ENCODE peak calls at places on chromosomes 1 and 21, in eight cellular contexts. L is A549; Y is hepatocyte; K is IMR-90; Z is brain microvascular endothelial cell; I is kidney; F is cardiac fibroblast; W is CD4-positive, alpha-beta memory T cell. T is an unnamed sample.

GRCh38 chr1:65670518-65670917 is 122.2 kb upstream of the PDE4B start:
- DNase-seq in I (no peak), Y (no peak), L (no peak), Z (no peak), W (no peak), K (no peak), F (no peak), T (no peak)

GRCh38 chr21:34128124-34128523 is 54.7 kb downstream of the MRPS6 start:
- DNase-seq in L (no peak), Z (no peak), F (no peak), K (no peak), Y (no peak), I (no peak), W (no peak), T (peak)

GRCh38 chr1:226135059-226135651 is 51.4 kb downstream of the ACBD3 start:
- DNase-seq in I (no peak), L (no peak), W (no peak), F (peak), Y (peak), Z (no peak), K (no peak), T (no peak)

GRCh38 chr1:10107985-10108663 is 75.4 kb downstream of the UBE4B start:
- DNase-seq in W (no peak), I (no peak), L (peak), K (peak), F (peak), Z (peak), Y (peak), T (no peak)

GRCh38 chr1:14372526-14372925 is 226.0 kb upstream of the KAZN start:
- DNase-seq in Z (no peak), W (no peak), Y (no peak), I (no peak), F (no peak), L (no peak), K (no peak), T (no peak)

GRCh38 chr1:24694380-24694843 is 50.8 kb upstream of the CLIC4 start:
- DNase-seq in W (no peak), I (no peak), K (peak), Y (peak), Z (no peak), L (no peak), F (no peak), T (no peak)

GRCh38 chr1:234691567-234691966 is 81.6 kb upstream of the IRF2BP2 start:
- DNase-seq in K (peak), Z (peak), I (no peak), Y (no peak), W (peak), F (peak), L (peak), T (no peak)

GRCh38 chr1:230262867-230263572 is 163.1 kb downstream of the PGBD5 start:
- DNase-seq in K (no peak), Z (no peak), L (no peak), I (no peak), W (no peak), Y (no peak), F (no peak), T (no peak)

GRCh38 chr1:44705938-44706337 is 25.0 kb downstream of the RNU5D-1 start:
- DNase-seq in I (peak), F (no peak), Y (no peak), W (no peak), L (no peak), Z (no peak), K (no peak), T (no peak)

GRCh38 chr1:156245451-156246232 is 2.2 kb downstream of the PAQR6 start:
- DNase-seq in Y (peak), K (no peak), F (no peak), L (no peak), Z (no peak), W (peak), I (peak), T (no peak)

GRCh38 chr1:153705484-153705883 is 22.4 kb upstream of the INTS3 start:
- DNase-seq in I (no peak), Z (no peak), Y (no peak), L (no peak), F (no peak), K (no peak), W (no peak), T (no peak)

GRCh38 chr1:32871364-32872188 is 864 bp upstream of the FNDC5 start:
- DNase-seq in K (no peak), Z (no peak), I (no peak), Y (no peak), F (peak), L (no peak), W (no peak), T (no peak)

GRCh38 chr1:234488054-234488953 is 9.3 kb upstream of the TARBP1 start:
- DNase-seq in L (no peak), Y (no peak), Z (no peak), I (no peak), K (no peak), F (no peak), W (no peak), T (no peak)

GRCh38 chr1:85581802-85582686 is 1.5 kb downstream of the CCN1 start:
- DNase-seq in W (no peak), K (peak), Z (peak), Y (peak), I (peak), F (peak), L (peak), T (peak)

GRCh38 chr1:59750612-59751395 is 63.9 kb upstream of the HOOK1 start:
- DNase-seq in W (no peak), K (peak), L (peak), Z (peak), I (no peak), F (peak), Y (peak), T (peak)

GRCh38 chr1:159141584-159142518 is 29.6 kb upstream of the CADM3 start:
- DNase-seq in Y (no peak), F (peak), I (no peak), W (no peak), K (peak), Z (peak), L (peak), T (peak)

GRCh38 chr1:164875518-164875917 is 316.5 kb downstream of the PBX1 start:
- DNase-seq in Y (no peak), K (no peak), Z (no peak), I (no peak), W (no peak), F (no peak), L (no peak), T (no peak)

GRCh38 chr21:33325222-33326067 is 675 bp downstream of the IFNAR1 start:
- DNase-seq in W (peak), K (peak), Z (peak), Y (peak), F (peak), I (peak), L (peak), T (peak)

GRCh38 chr1:221279146-221279545 is 399.9 kb downstream of the HLX start:
- DNase-seq in Z (no peak), K (peak), L (no peak), I (no peak), W (no peak), Y (no peak), F (peak), T (no peak)

GRCh38 chr1:72690871-72691270 is 408.5 kb upstream of the NEGR1 start:
- DNase-seq in L (no peak), I (no peak), Y (no peak), F (peak), K (no peak), Z (no peak), W (no peak), T (no peak)

GRCh38 chr1:6099787-6100765 is 54.4 kb downstream of the KCNAB2 start:
- DNase-seq in Z (no peak), F (no peak), W (no peak), L (peak), Y (no peak), I (peak), K (no peak), T (no peak)

GRCh38 chr1:48228156-48228555 is 5.6 kb downstream of the SLC5A9 start:
- DNase-seq in W (no peak), L (peak), I (no peak), F (no peak), K (no peak), Z (no peak), Y (peak), T (no peak)

GRCh38 chr21:44046734-44047133 is 34.6 kb downstream of the TRAPPC10 start:
- DNase-seq in L (no peak), W (no peak), I (no peak), F (no peak), K (no peak), Z (no peak), Y (no peak), T (no peak)

GRCh38 chr1:5597991-5598823 is 394.0 kb downstream of the NPHP4 start:
- DNase-seq in F (no peak), K (no peak), W (no peak), I (no peak), Z (no peak), Y (peak), L (peak), T (no peak)

GRCh38 chr1:202618387-202619022 is 91.7 kb downstream of the SYT2 start:
- DNase-seq in Z (peak), K (peak), F (peak), Y (no peak), W (no peak), L (no peak), I (no peak), T (peak)

GRCh38 chr1:200410566-200410878 is 686 bp upstream of the ZNF281 start:
- DNase-seq in Y (peak), I (no peak), Z (no peak), L (no peak), W (peak), F (no peak), K (no peak), T (no peak)

GRCh38 chr1:182962554-182963115 is 9.7 kb upstream of the SHCBP1L start:
- DNase-seq in K (peak), I (peak), Z (peak), F (peak), Y (peak), W (no peak), L (peak), T (peak)
- H3K4me3 ChIP-seq in K (peak), I (peak), Z (peak), F (peak), Y (no peak), W (no peak), L (peak), T (peak)

DNA sequence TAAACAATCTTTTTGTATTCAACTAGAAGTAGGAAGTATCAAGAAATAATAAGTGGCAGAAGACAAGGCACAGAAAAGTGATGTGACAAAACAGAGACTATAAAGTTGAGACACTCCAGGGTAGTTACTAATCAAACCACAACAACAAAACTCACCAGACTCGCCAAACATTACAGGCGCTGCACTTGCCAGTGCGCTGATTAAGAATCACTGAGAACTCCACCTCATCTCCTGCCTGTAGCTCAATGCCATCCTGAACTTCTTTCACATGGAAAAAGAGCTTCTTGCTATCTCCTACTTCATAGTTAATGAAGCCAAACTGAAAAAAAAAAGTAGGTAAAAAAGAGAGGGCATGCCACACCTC is 2.8 kb upstream of the NRAS start:
- DNase-seq in Y (no peak), K (no peak), I (no peak), F (peak), Z (peak), W (no peak), L (no peak), T (no peak)
- H3K4me3 ChIP-seq in Y (no peak), K (no peak), I (no peak), F (no peak), Z (no peak), W (no peak), L (no peak), T (no peak)

GRCh38 chr1:79899914-79900313 is 893.4 kb upstream of the ADGRL4 start:
- DNase-seq in K (peak), Y (no peak), W (no peak), L (no peak), F (peak), Z (peak), I (no peak), T (peak)

GRCh38 chr1:79896136-79896535 is 889.6 kb upstream of the ADGRL4 start:
- DNase-seq in L (no peak), K (no peak), F (no peak), W (no peak), I (no peak), Z (no peak), Y (no peak), T (no peak)

GRCh38 chr1:79895573-79895972 is 889.0 kb upstream of the ADGRL4 start:
- DNase-seq in K (no peak), L (no peak), I (no peak), F (no peak), W (no peak), Y (no peak), Z (no peak), T (no peak)
- H3K4me3 ChIP-seq in K (no peak), L (no peak), I (no peak), F (no peak), W (no peak), Y (no peak), Z (no peak), T (no peak)

GRCh38 chr1:209431402-209431801 is 152.1 kb upstream of the CAMK1G start:
- DNase-seq in I (no peak), Z (no peak), W (no peak), F (no peak), K (no peak), Y (no peak), L (no peak), T (no peak)
- H3K4me3 ChIP-seq in I (no peak), Z (no peak), W (no peak), F (no peak), K (no peak), Y (no peak), L (no peak), T (no peak)

GRCh38 chr1:237471377-237471776 is 419.3 kb downstream of the ZP4 start:
- DNase-seq in F (no peak), Y (no peak), Z (no peak), L (no peak), I (no peak), W (no peak), K (no peak), T (no peak)
- H3K4me3 ChIP-seq in F (no peak), Y (no peak), Z (no peak), L (no peak), I (no peak), W (no peak), K (no peak), T (no peak)

DNA sequence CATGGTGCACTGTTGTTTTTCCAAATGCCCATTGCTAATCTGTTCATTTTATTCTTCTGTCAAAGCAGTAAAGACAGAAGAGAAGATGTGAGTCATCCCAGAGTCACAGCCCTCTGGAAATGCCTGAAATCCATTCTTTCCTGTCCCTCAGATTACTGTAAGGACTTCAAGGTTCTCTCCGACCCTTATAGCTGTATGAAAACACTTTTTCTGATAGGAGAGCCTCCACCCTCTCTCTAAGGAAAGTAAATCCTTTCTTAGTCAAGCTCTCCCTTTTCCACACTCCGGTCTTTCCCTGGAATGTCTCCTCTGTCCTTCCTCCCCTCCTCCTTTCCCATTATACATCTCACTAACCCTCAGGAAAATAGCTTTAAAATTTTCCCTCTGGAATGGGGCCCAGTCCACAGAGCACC is 3.5 kb upstream of the PRDX6 start:
- DNase-seq in K (peak), W (no peak), Y (peak), F (peak), L (no peak), Z (peak), I (no peak), T (peak)
- H3K4me3 ChIP-seq in K (no peak), W (no peak), Y (no peak), F (peak), L (no peak), Z (peak), I (no peak), T (no peak)

DNA sequence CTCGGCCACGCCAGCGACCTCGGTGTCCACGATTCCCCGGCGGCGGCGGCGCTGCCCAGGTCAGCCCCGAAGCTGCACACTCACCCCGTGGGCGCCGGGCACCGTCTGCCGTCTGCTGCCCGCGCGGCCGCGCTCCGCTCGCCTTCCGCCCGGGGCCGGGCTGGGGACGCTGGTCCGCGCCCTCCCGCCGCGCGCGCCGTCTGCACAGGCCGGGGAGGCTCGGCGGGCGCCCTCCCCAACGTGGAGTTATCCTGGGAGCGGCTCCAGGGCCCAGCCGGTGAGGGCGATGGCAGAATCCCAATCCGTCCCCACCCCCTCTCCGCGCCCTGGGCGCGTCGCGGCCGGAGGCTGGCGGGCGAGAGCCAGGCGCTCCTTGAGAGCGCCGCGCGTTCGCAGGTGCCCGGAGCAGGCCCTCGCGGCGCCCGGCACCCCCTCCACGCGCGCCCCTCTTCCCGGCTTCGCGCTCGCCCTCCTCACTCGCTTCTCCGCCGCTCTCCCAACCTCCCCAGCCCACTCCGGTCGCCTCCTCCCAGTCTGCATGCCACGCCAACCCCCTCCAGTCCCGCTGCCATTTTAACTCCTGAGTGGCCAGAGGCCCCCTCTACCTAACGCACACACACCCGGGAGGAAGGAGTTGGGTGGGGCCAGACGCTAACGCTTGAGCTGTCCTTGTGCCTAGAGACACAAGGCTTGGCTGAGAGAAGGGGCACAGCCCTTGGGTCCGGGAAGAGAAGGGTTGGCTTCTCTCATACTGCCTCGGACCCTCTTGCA is at the start of gene LRRN2:
- DNase-seq in I (no peak), F (no peak), L (peak), K (no peak), Z (no peak), W (no peak), Y (peak), T (peak)
- H3K4me3 ChIP-seq in I (peak), F (no peak), L (peak), K (no peak), Z (no peak), W (no peak), Y (peak), T (peak)

DNA sequence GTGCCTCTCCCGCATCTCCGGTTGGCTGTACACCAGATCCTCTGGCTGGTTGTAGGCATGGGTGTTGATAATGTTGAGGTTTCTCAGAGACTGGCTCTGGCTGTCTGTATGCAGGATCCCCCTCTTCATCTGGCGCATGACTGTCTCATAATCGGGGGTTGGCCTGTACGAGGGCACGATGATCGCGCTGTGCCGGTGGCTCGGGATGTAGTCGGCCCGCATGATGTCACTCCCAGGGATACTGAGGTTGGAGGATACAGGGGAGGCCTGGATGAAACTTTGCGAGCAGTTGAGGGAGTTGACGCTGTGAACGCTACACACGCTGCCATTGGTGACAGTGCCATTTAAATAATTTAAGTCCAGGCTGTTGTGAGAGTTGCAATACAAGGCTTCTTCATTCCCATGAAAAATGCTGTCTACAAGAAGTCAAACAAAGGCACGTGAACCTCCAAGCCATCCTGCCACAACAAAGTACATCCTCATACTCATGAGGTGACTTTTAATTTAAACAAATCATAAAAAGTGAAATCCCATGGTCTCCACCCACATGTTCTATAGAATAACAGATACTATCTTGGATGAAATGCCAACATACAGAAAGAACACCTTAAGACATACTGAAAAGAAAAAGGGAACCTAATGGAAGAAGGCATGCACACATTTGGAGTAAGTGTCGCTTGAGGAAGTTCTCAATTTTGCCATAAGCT is 103.6 kb downstream of the SMYD2 start:
- DNase-seq in F (no peak), I (no peak), W (no peak), Z (no peak), K (no peak), Y (no peak), L (no peak), T (no peak)
- H3K4me3 ChIP-seq in F (no peak), I (no peak), W (no peak), Z (no peak), K (no peak), Y (no peak), L (no peak), T (no peak)

GRCh38 chr1:71644997-71645396 is 564.2 kb upstream of the ZRANB2 start:
- DNase-seq in L (no peak), I (no peak), Z (no peak), F (no peak), W (no peak), K (no peak), Y (no peak), T (no peak)

GRCh38 chr1:71638081-71638766 is 557.4 kb upstream of the ZRANB2 start:
- DNase-seq in F (peak), Z (peak), W (no peak), I (no peak), K (peak), L (no peak), Y (no peak), T (no peak)

GRCh38 chr1:71640131-71640530 is 559.3 kb upstream of the ZRANB2 start:
- DNase-seq in L (no peak), W (no peak), Z (no peak), Y (no peak), K (no peak), F (peak), I (no peak), T (no peak)

GRCh38 chr1:71641903-71642302 is 561.1 kb upstream of the ZRANB2 start:
- DNase-seq in Y (no peak), I (no peak), W (no peak), F (no peak), L (no peak), K (no peak), Z (no peak), T (no peak)

GRCh38 chr1:71641013-71641412 is 560.2 kb upstream of the ZRANB2 start:
- DNase-seq in Y (no peak), W (no peak), F (no peak), L (no peak), I (no peak), Z (no peak), K (no peak), T (no peak)
- H3K4me3 ChIP-seq in Y (no peak), W (no peak), F (no peak), L (no peak), I (no peak), Z (no peak), K (no peak), T (no peak)

DNA sequence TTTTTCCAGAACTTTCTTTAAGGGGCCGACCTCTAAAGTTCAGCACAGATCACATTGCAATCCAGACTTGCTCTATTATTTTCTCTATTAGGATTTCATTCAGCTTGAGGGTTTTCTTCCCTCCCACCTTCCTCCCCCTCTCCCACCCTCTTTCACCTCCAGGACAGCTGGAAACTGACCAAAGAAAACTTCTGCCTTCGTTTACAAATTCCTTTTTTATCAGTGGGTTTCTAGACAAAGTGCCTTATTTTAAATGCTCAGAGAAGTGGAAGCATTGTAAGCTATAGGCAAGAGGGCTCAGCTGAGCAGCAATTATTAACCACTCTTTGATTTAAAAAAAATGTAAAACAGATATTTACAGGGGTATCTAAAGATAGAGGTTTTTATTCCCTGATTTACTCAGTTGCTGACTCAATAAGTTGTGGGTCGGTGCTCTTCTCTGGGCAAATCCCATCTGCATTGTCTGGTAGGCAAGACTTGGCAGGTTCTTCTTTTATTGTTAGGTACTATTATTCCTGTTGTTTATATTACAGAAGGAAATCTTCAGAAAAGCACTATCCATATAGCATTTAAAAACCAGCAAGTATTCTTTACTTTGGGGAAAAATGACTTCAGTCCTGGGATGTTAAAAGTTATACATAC is 277.0 kb upstream of the C1orf105 start:
- DNase-seq in Y (no peak), K (peak), I (no peak), F (peak), W (no peak), L (no peak), Z (peak), T (peak)
- H3K4me3 ChIP-seq in Y (peak), K (peak), I (peak), F (peak), W (no peak), L (no peak), Z (peak), T (peak)